ENCODE peak calls at places on chromosomes 3 and 15, in six cellular contexts. One of them, this sample, is unnamed.

GRCh38 chr3:111917300-111917699 is 58.2 kb downstream of the PHLDB2 start:
- DNase-seq in mesenchymal stem cell: no peak
- DNase-seq in anterior cingulate cortex: no peak
- DNase-seq in CD8-positive, alpha-beta memory T cell: no peak
- DNase-seq in left cardiac atrium: no peak
- DNase-seq in mucosa of descending colon: no peak
- DNase-seq in this sample: no peak

GRCh38 chr3:160003520-160004128 is 15.0 kb downstream of the IL12A start:
- DNase-seq in left cardiac atrium: peak; percentile 48
- DNase-seq in CD8-positive, alpha-beta memory T cell: peak; percentile 49
- DNase-seq in anterior cingulate cortex: peak; percentile 29
- DNase-seq in mucosa of descending colon: no peak
- DNase-seq in mesenchymal stem cell: peak; percentile 53
- DNase-seq in this sample: peak; percentile 70

GRCh38 chr3:41026394-41027177 is 172.7 kb upstream of the CTNNB1 start:
- DNase-seq in mucosa of descending colon: no peak
- DNase-seq in mesenchymal stem cell: peak; percentile 98
- DNase-seq in anterior cingulate cortex: no peak
- DNase-seq in left cardiac atrium: peak; percentile 90
- DNase-seq in CD8-positive, alpha-beta memory T cell: no peak
- DNase-seq in this sample: peak; percentile 49

GRCh38 chr15:28947241-28947674 is 61.5 kb downstream of the APBA2 start:
- DNase-seq in mesenchymal stem cell: no peak
- DNase-seq in mucosa of descending colon: no peak
- DNase-seq in CD8-positive, alpha-beta memory T cell: no peak
- DNase-seq in anterior cingulate cortex: no peak
- DNase-seq in left cardiac atrium: no peak
- DNase-seq in this sample: no peak

GRCh38 chr3:190825389-190826016 is 37.0 kb downstream of the GMNC start:
- DNase-seq in left cardiac atrium: no peak
- DNase-seq in mucosa of descending colon: no peak
- DNase-seq in mesenchymal stem cell: no peak
- DNase-seq in anterior cingulate cortex: no peak
- DNase-seq in CD8-positive, alpha-beta memory T cell: no peak
- DNase-seq in this sample: no peak

GRCh38 chr3:71500696-71501095 is 82.8 kb downstream of the FOXP1 start:
- DNase-seq in mucosa of descending colon: no peak
- DNase-seq in left cardiac atrium: no peak
- DNase-seq in mesenchymal stem cell: no peak
- DNase-seq in anterior cingulate cortex: no peak
- DNase-seq in CD8-positive, alpha-beta memory T cell: no peak
- DNase-seq in this sample: no peak

GRCh38 chr3:117997201-117998049 is 1037.2 kb downstream of the IGSF11 start:
- DNase-seq in anterior cingulate cortex: peak; percentile 79
- DNase-seq in left cardiac atrium: peak; percentile 76
- DNase-seq in CD8-positive, alpha-beta memory T cell: no peak
- DNase-seq in mesenchymal stem cell: peak; percentile 80
- DNase-seq in mucosa of descending colon: peak; percentile 62
- DNase-seq in this sample: peak; percentile 83

GRCh38 chr3:136630911-136631310 is 121.3 kb downstream of the STAG1 start:
- DNase-seq in anterior cingulate cortex: no peak
- DNase-seq in mucosa of descending colon: no peak
- DNase-seq in CD8-positive, alpha-beta memory T cell: no peak
- DNase-seq in left cardiac atrium: no peak
- DNase-seq in mesenchymal stem cell: no peak
- DNase-seq in this sample: no peak

GRCh38 chr3:161291191-161291901 is 70.2 kb downstream of the NMD3 start:
- DNase-seq in anterior cingulate cortex: no peak
- DNase-seq in mesenchymal stem cell: no peak
- DNase-seq in mucosa of descending colon: no peak
- DNase-seq in left cardiac atrium: no peak
- DNase-seq in CD8-positive, alpha-beta memory T cell: no peak
- DNase-seq in this sample: no peak

GRCh38 chr3:21621396-21621695 is 129.7 kb downstream of the ZNF385D start:
- DNase-seq in mesenchymal stem cell: peak; percentile 33
- DNase-seq in left cardiac atrium: no peak
- DNase-seq in anterior cingulate cortex: no peak
- DNase-seq in mucosa of descending colon: no peak
- DNase-seq in CD8-positive, alpha-beta memory T cell: no peak
- DNase-seq in this sample: no peak

This sample was measured in lower lobe of right lung.